ENCODE peak calls at places on chromosomes 12 and 14, in seven cellular contexts. One of them, this sample, is unnamed.

GRCh38 chr12:26787125-26787495 is 45.9 kb downstream of the ITPR2 start:
- DNase-seq in stomach: no peak
- DNase-seq in GM23338: no peak
- DNase-seq in K562: no peak
- DNase-seq in prostate gland: no peak
- DNase-seq in SK-N-SH: peak
- DNase-seq in endothelial cell of umbilical vein: peak
- DNase-seq in this sample: no peak

GRCh38 chr12:48717252-48717695 is 767 bp upstream of the CCNT1 start:
- DNase-seq in stomach: no peak
- DNase-seq in GM23338: peak
- DNase-seq in K562: no peak
- DNase-seq in prostate gland: no peak
- DNase-seq in SK-N-SH: no peak
- DNase-seq in endothelial cell of umbilical vein: peak
- DNase-seq in this sample: no peak

GRCh38 chr14:96055753-96056508 is 16.8 kb downstream of the C14orf132 start:
- DNase-seq in stomach: peak
- DNase-seq in GM23338: no peak
- DNase-seq in K562: no peak
- DNase-seq in prostate gland: no peak
- DNase-seq in SK-N-SH: no peak
- DNase-seq in endothelial cell of umbilical vein: no peak
- DNase-seq in this sample: peak

GRCh38 chr14:67943947-67944346 is 124.4 kb downstream of the RAD51B start:
- DNase-seq in stomach: peak
- DNase-seq in GM23338: peak
- DNase-seq in K562: peak
- DNase-seq in prostate gland: peak
- DNase-seq in SK-N-SH: peak
- DNase-seq in endothelial cell of umbilical vein: peak
- DNase-seq in this sample: no peak

GRCh38 chr12:8773456-8773855 is 49.0 kb upstream of the A2ML1 start:
- DNase-seq in stomach: no peak
- DNase-seq in GM23338: no peak
- DNase-seq in K562: no peak
- DNase-seq in prostate gland: no peak
- DNase-seq in SK-N-SH: no peak
- DNase-seq in endothelial cell of umbilical vein: no peak
- DNase-seq in this sample: no peak

GRCh38 chr14:101560534-101561113 is 671 bp upstream of the DIO3 start:
- DNase-seq in stomach: no peak
- DNase-seq in GM23338: peak
- DNase-seq in K562: no peak
- DNase-seq in prostate gland: no peak
- DNase-seq in SK-N-SH: no peak
- DNase-seq in endothelial cell of umbilical vein: no peak
- DNase-seq in this sample: no peak

GRCh38 chr14:105458010-105458409 is 16.6 kb upstream of the CRIP2 start:
- DNase-seq in stomach: no peak
- DNase-seq in GM23338: no peak
- DNase-seq in K562: no peak
- DNase-seq in prostate gland: no peak
- DNase-seq in SK-N-SH: no peak
- DNase-seq in endothelial cell of umbilical vein: no peak
- DNase-seq in this sample: no peak

GRCh38 chr12:53695148-53696138 is 19.6 kb upstream of the ATP5MC2 start:
- DNase-seq in stomach: peak
- DNase-seq in GM23338: peak
- DNase-seq in K562: peak
- DNase-seq in prostate gland: no peak
- DNase-seq in SK-N-SH: peak
- DNase-seq in endothelial cell of umbilical vein: peak
- DNase-seq in this sample: peak

GRCh38 chr14:92362781-92363235 is 39.8 kb downstream of the SLC24A4 start:
- DNase-seq in stomach: no peak
- DNase-seq in GM23338: no peak
- DNase-seq in K562: no peak
- DNase-seq in prostate gland: no peak
- DNase-seq in SK-N-SH: no peak
- DNase-seq in endothelial cell of umbilical vein: no peak
- DNase-seq in this sample: no peak

GRCh38 chr12:53726342-53726741 is 910 bp downstream of the CALCOCO1 start:
- DNase-seq in stomach: no peak
- DNase-seq in GM23338: no peak
- DNase-seq in K562: peak
- DNase-seq in prostate gland: no peak
- DNase-seq in SK-N-SH: no peak
- DNase-seq in endothelial cell of umbilical vein: no peak
- DNase-seq in this sample: peak

GRCh38 chr14:71588028-71588427 is 344.2 kb upstream of the RGS6 start:
- DNase-seq in stomach: no peak
- DNase-seq in GM23338: no peak
- DNase-seq in K562: no peak
- DNase-seq in prostate gland: no peak
- DNase-seq in SK-N-SH: no peak
- DNase-seq in endothelial cell of umbilical vein: no peak
- DNase-seq in this sample: no peak

GRCh38 chr14:71588576-71589215 is 343.5 kb upstream of the RGS6 start:
- DNase-seq in stomach: no peak
- DNase-seq in GM23338: no peak
- DNase-seq in K562: no peak
- DNase-seq in prostate gland: no peak
- DNase-seq in SK-N-SH: no peak
- DNase-seq in endothelial cell of umbilical vein: no peak
- DNase-seq in this sample: no peak

GRCh38 chr14:71583705-71584104 is 348.5 kb upstream of the RGS6 start:
- DNase-seq in stomach: no peak
- DNase-seq in GM23338: no peak
- DNase-seq in K562: no peak
- DNase-seq in prostate gland: no peak
- DNase-seq in SK-N-SH: peak
- DNase-seq in endothelial cell of umbilical vein: no peak
- DNase-seq in this sample: no peak

GRCh38 chr14:71583246-71583645 is 349.0 kb upstream of the RGS6 start:
- DNase-seq in stomach: no peak
- DNase-seq in GM23338: no peak
- DNase-seq in K562: no peak
- DNase-seq in prostate gland: no peak
- DNase-seq in SK-N-SH: no peak
- DNase-seq in endothelial cell of umbilical vein: no peak
- DNase-seq in this sample: no peak

DNA sequence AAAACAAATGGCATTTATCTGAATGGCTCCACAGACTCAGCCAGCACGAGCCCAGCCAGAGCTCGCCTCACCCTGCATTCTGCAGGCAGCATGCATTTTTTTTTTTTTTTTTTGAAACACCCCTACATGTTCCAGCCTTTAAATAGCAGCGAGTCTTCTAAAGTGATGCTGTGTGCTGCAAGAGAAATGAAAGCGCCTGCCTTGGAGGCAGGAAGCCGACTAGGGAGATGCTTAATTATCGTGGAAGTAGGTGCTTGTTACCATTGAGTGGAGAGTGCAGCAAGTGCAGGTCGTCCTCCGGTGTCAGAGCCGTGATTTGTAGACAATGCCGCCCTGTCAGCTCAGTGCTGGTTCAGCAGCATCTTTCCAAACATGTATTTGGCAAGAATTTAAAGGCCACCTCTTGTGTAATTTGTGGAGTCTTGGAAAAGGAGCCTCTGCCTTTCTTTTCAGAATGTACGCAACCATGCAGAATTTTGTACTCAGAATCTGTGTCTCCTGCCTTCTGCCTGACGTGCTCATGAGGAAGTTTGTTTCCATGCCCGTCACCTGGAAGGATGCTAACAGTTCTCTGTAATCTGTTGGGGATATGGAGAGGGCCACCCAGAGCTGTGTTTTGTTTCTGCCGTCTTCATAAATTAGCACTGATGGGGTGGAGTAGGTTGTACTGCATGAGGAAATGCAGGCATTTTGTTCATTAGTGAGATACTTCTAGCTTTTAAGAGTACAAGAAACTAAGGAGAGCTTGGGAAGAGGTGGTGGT is 345.9 kb upstream of the RGS6 start:
- DNase-seq in stomach: no peak
- DNase-seq in GM23338: peak
- DNase-seq in K562: no peak
- DNase-seq in prostate gland: no peak
- DNase-seq in SK-N-SH: peak
- DNase-seq in endothelial cell of umbilical vein: no peak
- DNase-seq in this sample: no peak
- H3K4me3 ChIP-seq in stomach: peak
- H3K4me3 ChIP-seq in GM23338: no peak
- H3K4me3 ChIP-seq in K562: no peak
- H3K4me3 ChIP-seq in prostate gland: no peak
- H3K4me3 ChIP-seq in SK-N-SH: peak
- H3K4me3 ChIP-seq in endothelial cell of umbilical vein: no peak
- H3K4me3 ChIP-seq in this sample: no peak

DNA sequence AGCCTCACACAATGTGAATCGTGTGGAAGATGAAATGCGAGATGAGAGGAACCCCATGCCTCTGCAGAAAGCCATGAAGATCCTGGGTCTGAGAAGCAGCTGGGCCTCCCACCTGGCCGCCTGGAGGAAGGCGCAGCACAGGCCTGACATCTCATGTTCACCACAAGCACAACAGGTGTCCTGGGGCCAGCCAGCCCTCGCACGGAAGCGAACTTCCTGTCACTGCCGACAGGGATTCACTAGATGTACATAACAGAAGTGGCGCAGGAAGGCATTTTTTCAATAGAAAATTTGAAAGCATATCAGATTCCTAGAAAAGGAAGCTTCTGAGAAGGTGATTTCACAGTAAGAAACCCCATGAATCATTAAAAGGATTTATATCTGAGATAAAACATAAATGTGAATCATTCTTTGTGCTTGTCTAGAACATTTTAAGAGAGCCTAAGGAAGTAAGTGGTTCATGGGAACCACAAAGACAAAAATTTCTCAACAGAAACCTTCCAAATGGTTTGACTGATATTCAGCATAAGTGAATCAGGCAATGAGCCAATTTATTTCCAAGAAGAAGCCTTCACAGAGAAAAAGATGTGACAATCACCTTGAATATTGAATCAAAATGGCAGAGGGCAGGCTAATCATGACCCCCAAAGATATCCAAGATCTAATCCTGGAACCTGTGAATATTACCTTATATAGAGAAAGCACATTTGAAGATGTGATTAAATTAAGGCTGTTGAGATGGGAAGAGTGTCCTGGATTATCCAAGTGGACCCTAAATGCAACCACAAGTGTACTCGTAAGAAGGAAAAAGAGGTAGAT is 311.9 kb downstream of the DUSP6 start:
- DNase-seq in stomach: peak
- DNase-seq in GM23338: peak
- DNase-seq in K562: no peak
- DNase-seq in prostate gland: no peak
- DNase-seq in SK-N-SH: no peak
- DNase-seq in endothelial cell of umbilical vein: no peak
- DNase-seq in this sample: peak
- TF ChIP-seq POLR2AphosphoS5 in stomach: no peak
- TF ChIP-seq POLR2AphosphoS5 in GM23338: no peak
- TF ChIP-seq POLR2AphosphoS5 in K562: no peak
- TF ChIP-seq POLR2AphosphoS5 in prostate gland: no peak
- TF ChIP-seq POLR2AphosphoS5 in SK-N-SH: no peak
- TF ChIP-seq POLR2AphosphoS5 in endothelial cell of umbilical vein: no peak
- TF ChIP-seq POLR2AphosphoS5 in this sample: peak

GRCh38 chr14:54399560-54399959 is 2.8 kb downstream of the CDKN3 start:
- DNase-seq in stomach: no peak
- DNase-seq in GM23338: no peak
- DNase-seq in K562: no peak
- DNase-seq in prostate gland: no peak
- DNase-seq in SK-N-SH: no peak
- DNase-seq in endothelial cell of umbilical vein: no peak
- DNase-seq in this sample: no peak

GRCh38 chr14:54396183-54396492 is 669 bp upstream of the CDKN3 start:
- DNase-seq in stomach: no peak
- DNase-seq in GM23338: no peak
- DNase-seq in K562: no peak
- DNase-seq in prostate gland: no peak
- DNase-seq in SK-N-SH: no peak
- DNase-seq in endothelial cell of umbilical vein: no peak
- DNase-seq in this sample: no peak

GRCh38 chr14:54395716-54396115 is 1.1 kb upstream of the CDKN3 start:
- DNase-seq in stomach: no peak
- DNase-seq in GM23338: no peak
- DNase-seq in K562: no peak
- DNase-seq in prostate gland: no peak
- DNase-seq in SK-N-SH: no peak
- DNase-seq in endothelial cell of umbilical vein: no peak
- DNase-seq in this sample: no peak

GRCh38 chr14:54396493-54397335 is at the start of gene CDKN3:
- DNase-seq in stomach: peak
- DNase-seq in GM23338: peak
- DNase-seq in K562: peak
- DNase-seq in prostate gland: peak
- DNase-seq in SK-N-SH: peak
- DNase-seq in endothelial cell of umbilical vein: peak
- DNase-seq in this sample: peak

DNA sequence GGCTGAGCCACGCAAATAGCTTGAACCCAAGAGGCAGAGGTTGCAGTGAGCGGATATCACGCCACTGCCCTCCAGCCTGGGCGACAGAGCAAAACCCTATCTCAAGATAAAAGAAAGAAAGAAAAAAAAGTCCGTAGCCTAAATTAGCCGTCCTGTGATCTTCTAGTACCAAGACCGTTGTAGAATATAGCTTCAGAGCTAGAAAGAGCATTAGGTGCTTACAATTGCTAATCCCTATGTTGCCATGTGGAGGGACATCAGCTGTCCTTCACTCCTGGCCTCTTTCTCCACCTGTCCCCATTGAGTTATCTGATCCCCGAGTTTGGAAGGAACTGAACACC is 1.2 kb downstream of the CDKN3 start:
- DNase-seq in stomach: no peak
- DNase-seq in GM23338: no peak
- DNase-seq in K562: peak
- DNase-seq in prostate gland: no peak
- DNase-seq in SK-N-SH: no peak
- DNase-seq in endothelial cell of umbilical vein: no peak
- DNase-seq in this sample: no peak
- H3K4me3 ChIP-seq in stomach: peak
- H3K4me3 ChIP-seq in GM23338: peak
- H3K4me3 ChIP-seq in K562: peak
- H3K4me3 ChIP-seq in prostate gland: no peak
- H3K4me3 ChIP-seq in SK-N-SH: no peak
- H3K4me3 ChIP-seq in endothelial cell of umbilical vein: no peak
- H3K4me3 ChIP-seq in this sample: peak

DNA sequence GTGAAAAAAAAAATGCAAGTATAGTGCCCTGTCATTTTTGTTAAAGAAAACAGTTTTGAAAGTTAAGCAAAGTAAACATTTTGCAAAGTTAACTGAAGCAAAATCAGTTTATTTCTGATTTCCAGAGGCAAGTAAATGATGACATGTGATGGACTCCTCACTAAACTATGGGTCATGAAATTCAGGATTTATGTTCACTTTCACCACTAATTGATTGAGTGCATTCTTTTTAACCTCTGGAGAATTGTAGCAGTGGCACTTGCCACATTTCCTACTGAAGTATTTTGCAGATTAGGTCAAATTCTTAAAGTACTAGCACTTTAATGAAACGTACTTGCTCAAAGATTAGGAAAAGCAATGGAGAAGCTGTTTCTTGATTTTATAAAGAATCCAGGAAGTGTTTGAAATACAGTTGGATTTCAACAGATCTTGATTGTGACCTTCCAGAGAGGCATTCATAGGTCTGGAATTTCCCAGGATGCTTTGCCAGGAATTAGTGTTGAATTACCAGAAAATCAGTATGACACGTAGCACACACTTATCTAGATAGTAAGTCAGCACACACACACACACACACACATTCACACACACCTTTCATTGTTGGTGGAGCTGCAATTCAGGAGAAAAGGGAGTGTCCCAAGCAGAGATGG is 162.6 kb downstream of the MYRFL start:
- DNase-seq in stomach: no peak
- DNase-seq in GM23338: no peak
- DNase-seq in K562: no peak
- DNase-seq in prostate gland: peak
- DNase-seq in SK-N-SH: no peak
- DNase-seq in endothelial cell of umbilical vein: peak
- DNase-seq in this sample: no peak
- TF ChIP-seq POLR2AphosphoS5 in stomach: peak
- TF ChIP-seq POLR2AphosphoS5 in GM23338: no peak
- TF ChIP-seq POLR2AphosphoS5 in K562: no peak
- TF ChIP-seq POLR2AphosphoS5 in prostate gland: peak
- TF ChIP-seq POLR2AphosphoS5 in SK-N-SH: peak
- TF ChIP-seq POLR2AphosphoS5 in endothelial cell of umbilical vein: no peak
- TF ChIP-seq POLR2AphosphoS5 in this sample: no peak

This sample was measured in spleen.